ENCODE peak calls at places on chromosome 19, in nine cellular contexts. Z is bronchial epithelial cell; A is tibial nerve; S is stimulated activated CD8-positive, alpha-beta memory T cell treated with anti-CD3 and anti-CD28 coated beads, Interleukin-7, amount 100 ng/mL, for 24 hours; F is HFF-Myc; B is activated T-helper 9 cell treated with anti-CD3 and anti-CD28 coated beads, Interleukin-2, amount 50 U/mL, for 16 hours; Q is stimulated activated CD4-positive, alpha-beta T cell treated with anti-CD3 and anti-CD28 coated beads, Interleukin-1b, Interleukin-23, amount 100 ng/mL, for 48 hours; X is AG04449; O is coronary artery. W is an unnamed sample.

GRCh38 chr19:10533656-10534386 is 9.9 kb upstream of the ATG4D start:
- DNase-seq in Z (peak), A (no peak), S (no peak), F (no peak), B (no peak), Q (no peak), X (peak), O (no peak), W (no peak)

GRCh38 chr19:16899566-16900075 is 10.8 kb downstream of the F2RL3 start:
- DNase-seq in Z (peak), A (no peak), S (no peak), F (no peak), B (no peak), Q (peak), X (no peak), O (no peak), W (no peak)

GRCh38 chr19:6524326-6524725 is 6.5 kb upstream of the TNFSF9 start:
- DNase-seq in Z (no peak), A (no peak), S (no peak), F (no peak), B (no peak), Q (no peak), X (no peak), O (no peak), W (no peak)

GRCh38 chr19:18700501-18701249 is 17.2 kb downstream of the CRTC1 start:
- DNase-seq in Z (peak), A (peak), S (peak), F (no peak), B (peak), Q (peak), X (no peak), O (no peak), W (no peak)

GRCh38 chr19:58555369-58555885 is 522 bp upstream of the CHMP2A start:
- DNase-seq in Z (no peak), A (no peak), S (no peak), F (no peak), B (no peak), Q (no peak), X (no peak), O (no peak), W (no peak)

GRCh38 chr19:13155472-13156284 is 5.5 kb downstream of the IER2 start:
- DNase-seq in Z (peak), A (peak), S (no peak), F (no peak), B (peak), Q (peak), X (no peak), O (peak), W (no peak)

GRCh38 chr19:50978772-50979390 is 4.8 kb downstream of the KLK7 start:
- DNase-seq in Z (peak), A (no peak), S (no peak), F (no peak), B (no peak), Q (no peak), X (no peak), O (no peak), W (no peak)

GRCh38 chr19:19071897-19072296 is 8.1 kb downstream of the SLC25A42 start:
- DNase-seq in Z (no peak), A (no peak), S (no peak), F (no peak), B (no peak), Q (no peak), X (no peak), O (no peak), W (no peak)

GRCh38 chr19:46761418-46761831 is 15.2 kb upstream of the STRN4 start:
- DNase-seq in Z (peak), A (no peak), S (no peak), F (peak), B (no peak), Q (no peak), X (no peak), O (no peak), W (no peak)

GRCh38 chr19:3175761-3176714 is 2.5 kb upstream of the S1PR4 start:
- DNase-seq in Z (peak), A (peak), S (no peak), F (peak), B (no peak), Q (no peak), X (peak), O (peak), W (peak)

GRCh38 chr19:33156354-33156753 is 24.4 kb downstream of the WDR88 start:
- DNase-seq in Z (peak), A (no peak), S (no peak), F (no peak), B (no peak), Q (no peak), X (no peak), O (no peak), W (no peak)

GRCh38 chr19:47417746-47418594 is 1.4 kb downstream of the MEIS3 start:
- DNase-seq in Z (peak), A (no peak), S (no peak), F (no peak), B (no peak), Q (no peak), X (no peak), O (no peak), W (no peak)

GRCh38 chr19:42634409-42635232 is 39.9 kb upstream of the CEACAM8 start:
- DNase-seq in Z (peak), A (peak), S (peak), F (no peak), B (no peak), Q (peak), X (no peak), O (no peak), W (no peak)

GRCh38 chr19:16654621-16655020 is 5.3 kb downstream of the SMIM7 start:
- DNase-seq in Z (no peak), A (no peak), S (no peak), F (no peak), B (no peak), Q (no peak), X (no peak), O (no peak), W (no peak)

GRCh38 chr19:14383556-14383897 is 2.3 kb downstream of the ADGRE5 start:
- DNase-seq in Z (no peak), A (no peak), S (no peak), F (no peak), B (no peak), Q (peak), X (no peak), O (no peak), W (no peak)

GRCh38 chr19:2495130-2495641 is 19.3 kb downstream of the GADD45B start:
- DNase-seq in Z (peak), A (peak), S (no peak), F (no peak), B (no peak), Q (no peak), X (no peak), O (peak), W (no peak)

GRCh38 chr19:15836345-15836594 is 20.8 kb upstream of the OR10H1 start:
- DNase-seq in Z (no peak), A (peak), S (no peak), F (no peak), B (no peak), Q (no peak), X (no peak), O (no peak), W (no peak)

GRCh38 chr19:17090501-17091074 is 15.0 kb downstream of the MYO9B start:
- DNase-seq in Z (peak), A (no peak), S (no peak), F (no peak), B (peak), Q (peak), X (no peak), O (no peak), W (no peak)

GRCh38 chr19:42552086-42553065 is 24.1 kb upstream of the CEACAM1 start:
- DNase-seq in Z (no peak), A (no peak), S (no peak), F (no peak), B (no peak), Q (no peak), X (no peak), O (no peak), W (no peak)

GRCh38 chr19:40139533-40140287 is 49.0 kb upstream of the ZNF780A start:
- DNase-seq in Z (peak), A (peak), S (no peak), F (peak), B (no peak), Q (no peak), X (no peak), O (no peak), W (no peak)

GRCh38 chr19:10332158-10332964 is 968 bp downstream of the RAVER1 start:
- DNase-seq in Z (no peak), A (no peak), S (no peak), F (no peak), B (no peak), Q (no peak), X (no peak), O (no peak), W (no peak)

GRCh38 chr19:1503089-1503924 is 9.5 kb downstream of the ADAMTSL5 start:
- DNase-seq in Z (no peak), A (peak), S (peak), F (no peak), B (peak), Q (peak), X (no peak), O (no peak), W (no peak)

GRCh38 chr19:340620-341385 is 3.8 kb downstream of the MIER2 start:
- DNase-seq in Z (no peak), A (no peak), S (no peak), F (no peak), B (no peak), Q (no peak), X (no peak), O (no peak), W (no peak)

GRCh38 chr19:53951436-53951835 is 11.3 kb upstream of the CACNG8 start:
- DNase-seq in Z (no peak), A (no peak), S (no peak), F (no peak), B (no peak), Q (no peak), X (no peak), O (no peak), W (no peak)

GRCh38 chr19:708154-709141 is at the start of gene PALM:
- DNase-seq in Z (no peak), A (no peak), S (no peak), F (no peak), B (no peak), Q (no peak), X (no peak), O (no peak), W (no peak)

GRCh38 chr19:51572415-51572814 is 1.3 kb downstream of the ZNF175 start:
- DNase-seq in Z (no peak), A (no peak), S (no peak), F (no peak), B (no peak), Q (no peak), X (no peak), O (no peak), W (no peak)

GRCh38 chr19:46521241-46521640 is 25.6 kb upstream of the PNMA8B start:
- DNase-seq in Z (no peak), A (no peak), S (no peak), F (no peak), B (no peak), Q (no peak), X (no peak), O (no peak), W (no peak)

GRCh38 chr19:42282036-42282762 is 13.1 kb downstream of the CIC start:
- DNase-seq in Z (no peak), A (peak), S (no peak), F (no peak), B (no peak), Q (no peak), X (no peak), O (peak), W (no peak)

GRCh38 chr19:6773323-6773931 is 919 bp downstream of the VAV1 start:
- DNase-seq in Z (no peak), A (no peak), S (no peak), F (no peak), B (peak), Q (peak), X (no peak), O (no peak), W (no peak)